ENCODE peak calls at places on chromosomes 6 and 20, in seven cellular contexts. S is uterus; R is left ventricle myocardium inferior; D is right lobe of liver; Z is OCI-LY7; V is CD8-positive, alpha-beta T cell; H is CD4-positive, alpha-beta memory T cell. A is an unnamed sample. For H3K4me1, the result is how much of the 10 kb centered on the place peaks cover.

GRCh38 chr6:159359581-159360264 is 190.5 kb downstream of the FNDC1 start:
- DNase-seq in S (no peak), R (no peak), D (no peak), Z (no peak), V (no peak), H (no peak), A (no peak)

GRCh38 chr20:57609842-57610167 is 10.4 kb downstream of the ZBP1 start:
- DNase-seq in S (no peak), R (no peak), D (no peak), Z (no peak), V (no peak), H (no peak), A (no peak)

GRCh38 chr6:128538763-128539162 is 18.4 kb upstream of the PTPRK start:
- DNase-seq in S (no peak), R (no peak), D (no peak), Z (no peak), V (no peak), H (no peak), A (no peak)

GRCh38 chr6:39702265-39702664 is 22.9 kb downstream of the KIF6 start:
- DNase-seq in S (no peak), R (no peak), D (no peak), Z (no peak), V (no peak), H (no peak), A (no peak)

GRCh38 chr20:31390490-31390889 is at the start of gene DEFB119:
- DNase-seq in S (no peak), R (no peak), D (no peak), Z (no peak), V (no peak), H (no peak), A (no peak)

GRCh38 chr6:127854009-127854408 is 46.8 kb downstream of the THEMIS start:
- DNase-seq in S (no peak), R (no peak), D (no peak), Z (no peak), V (no peak), H (no peak), A (peak)

GRCh38 chr6:143027058-143027457 is 33.6 kb upstream of the AIG1 start:
- DNase-seq in S (peak), R (peak), D (peak), Z (peak), V (peak), H (peak), A (peak)

GRCh38 chr6:107977283-107977682 is 19.3 kb upstream of the SEC63 start:
- DNase-seq in S (no peak), R (no peak), D (no peak), Z (peak), V (no peak), H (no peak), A (peak)

GRCh38 chr20:12528591-12529041 is 480.2 kb upstream of the SPTLC3 start:
- DNase-seq in S (no peak), R (no peak), D (no peak), Z (no peak), V (no peak), H (no peak), A (no peak)

GRCh38 chr6:52536424-52536916 is 40.4 kb downstream of the TRAM2 start:
- DNase-seq in S (no peak), R (no peak), D (no peak), Z (peak), V (no peak), H (no peak), A (no peak)

GRCh38 chr6:84504025-84504424 is 260.4 kb downstream of the TBX18 start:
- DNase-seq in S (no peak), R (no peak), D (no peak), Z (no peak), V (no peak), H (no peak), A (no peak)

GRCh38 chr6:11094411-11094851 is 797 bp downstream of the SMIM13 start:
- DNase-seq in S (peak), R (peak), D (peak), Z (peak), V (peak), H (no peak), A (peak)

GRCh38 chr6:154995241-154996162 is at the start of gene TIAM2:
- DNase-seq in S (no peak), R (peak), D (no peak), Z (no peak), V (no peak), H (no peak), A (peak)

GRCh38 chr6:38133932-38134703 is 314.6 kb downstream of the ZFAND3 start:
- DNase-seq in S (no peak), R (no peak), D (no peak), Z (no peak), V (no peak), H (no peak), A (no peak)

GRCh38 chr6:1778693-1779235 is 169.0 kb downstream of the FOXC1 start:
- DNase-seq in S (no peak), R (no peak), D (no peak), Z (no peak), V (no peak), H (no peak), A (no peak)

GRCh38 chr6:154427425-154427824 is 70.8 kb upstream of the IPCEF1 start:
- DNase-seq in S (no peak), R (no peak), D (no peak), Z (no peak), V (no peak), H (no peak), A (no peak)

GRCh38 chr6:85429346-85429745 is 20.5 kb upstream of the NT5E start:
- DNase-seq in S (no peak), R (no peak), D (no peak), Z (no peak), V (no peak), H (no peak), A (no peak)

GRCh38 chr20:13788167-13788834 is 3.5 kb downstream of the NDUFAF5 start:
- DNase-seq in S (no peak), R (no peak), D (peak), Z (peak), V (peak), H (peak), A (peak)

GRCh38 chr6:129342243-129342642 is 367.7 kb downstream of the ARHGAP18 start:
- DNase-seq in S (no peak), R (no peak), D (no peak), Z (no peak), V (no peak), H (no peak), A (no peak)

GRCh38 chr6:41028618-41029486 is 10.2 kb downstream of the UNC5CL start:
- DNase-seq in S (no peak), R (no peak), D (no peak), Z (no peak), V (no peak), H (no peak), A (no peak)

GRCh38 chr6:122869437-122870024 is 80.5 kb downstream of the SMPDL3A start:
- DNase-seq in S (peak), R (no peak), D (no peak), Z (peak), V (no peak), H (no peak), A (peak)

GRCh38 chr6:92044312-92044711 is 1375.0 kb downstream of the EPHA7 start:
- DNase-seq in S (no peak), R (no peak), D (no peak), Z (no peak), V (no peak), H (no peak), A (no peak)

GRCh38 chr6:159170999-159171712 is 2.0 kb downstream of the FNDC1 start:
- DNase-seq in S (no peak), R (peak), D (no peak), Z (no peak), V (no peak), H (no peak), A (no peak)

GRCh38 chr6:135883045-135883444 is 31.5 kb downstream of the PDE7B start:
- DNase-seq in S (no peak), R (no peak), D (no peak), Z (no peak), V (no peak), H (no peak), A (no peak)

GRCh38 chr6:42434237-42434636 is 17.5 kb downstream of the TRERF1 start:
- DNase-seq in S (no peak), R (no peak), D (no peak), Z (no peak), V (no peak), H (no peak), A (no peak)

GRCh38 chr20:64144144-64144912 is 19.9 kb upstream of the MYT1 start:
- DNase-seq in S (no peak), R (no peak), D (no peak), Z (no peak), V (no peak), H (no peak), A (no peak)

GRCh38 chr6:13593103-13593502 is 18.7 kb downstream of the SIRT5 start:
- DNase-seq in S (no peak), R (no peak), D (no peak), Z (no peak), V (no peak), H (no peak), A (no peak)

GRCh38 chr6:120874422-120874821 is 459.9 kb downstream of the TBC1D32 start:
- DNase-seq in S (no peak), R (no peak), D (no peak), Z (no peak), V (no peak), H (no peak), A (no peak)

GRCh38 chr20:49303211-49303610 is 25.4 kb upstream of the ZNFX1 start:
- DNase-seq in S (no peak), R (no peak), D (no peak), Z (no peak), V (no peak), H (no peak), A (peak)

GRCh38 chr6:110178626-110179405 is 654 bp downstream of the WASF1 start:
- DNase-seq in S (peak), R (peak), D (peak), Z (peak), V (peak), H (peak), A (peak)

GRCh38 chr6:2558861-2559811 is 191.6 kb downstream of the MYLK4 start:
- DNase-seq in S (no peak), R (no peak), D (no peak), Z (no peak), V (no peak), H (no peak), A (peak)

GRCh38 chr6:5672581-5673011 is 334.1 kb downstream of the NRN1 start:
- DNase-seq in S (peak), R (no peak), D (no peak), Z (no peak), V (no peak), H (no peak), A (peak)

GRCh38 chr6:29705389-29706231 is 17.6 kb upstream of the HLA-F start:
- DNase-seq in S (peak), R (no peak), D (no peak), Z (peak), V (no peak), H (no peak), A (no peak)

GRCh38 chr6:138818496-138819194 is 22.8 kb downstream of the ECT2L start:
- DNase-seq in S (no peak), R (no peak), D (no peak), Z (peak), V (no peak), H (no peak), A (no peak)

GRCh38 chr20:37270586-37271420 is 9.2 kb upstream of the GHRH start:
- DNase-seq in S (no peak), R (no peak), D (no peak), Z (no peak), V (no peak), H (no peak), A (no peak)

GRCh38 chr6:131182991-131183425 is 47.7 kb downstream of the AKAP7 start:
- DNase-seq in S (no peak), R (no peak), D (no peak), Z (peak), V (peak), H (peak), A (no peak)

GRCh38 chr6:82555801-82556200 is 192.2 kb downstream of the TPBG start:
- DNase-seq in S (no peak), R (no peak), D (no peak), Z (no peak), V (no peak), H (no peak), A (no peak)

GRCh38 chr6:65708162-65708561 is 1.1 kb upstream of the EYS start:
- DNase-seq in S (no peak), R (no peak), D (no peak), Z (no peak), V (no peak), H (no peak), A (no peak)
- H3K4me1 ChIP-seq in S (under half), R (under half), D (under half), Z (under half), V (under half), H (under half), A (under half)

DNA sequence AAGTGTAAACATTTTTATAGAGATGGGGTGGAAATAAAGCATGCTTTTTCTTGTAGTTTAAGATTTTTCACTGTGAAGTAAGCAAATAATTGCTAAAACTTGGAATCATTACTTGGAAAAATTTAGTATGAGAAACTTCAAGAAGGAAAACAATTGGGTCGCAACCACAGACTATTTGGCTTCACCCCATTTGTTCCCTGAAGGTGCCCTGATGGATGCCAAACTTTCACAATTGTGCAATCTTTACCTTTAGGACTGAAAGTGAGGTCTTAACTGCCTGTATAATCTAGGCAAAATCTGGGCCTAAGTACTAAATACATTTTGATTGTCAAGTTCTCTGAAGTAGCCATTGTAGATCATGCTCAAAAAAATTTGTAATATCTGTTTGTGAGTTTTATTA is 330.1 kb downstream of the HDGFL1 start:
- DNase-seq in S (no peak), R (no peak), D (no peak), Z (no peak), V (no peak), H (no peak), A (no peak)
- H3K27ac ChIP-seq in S (no peak), R (no peak), D (no peak), Z (no peak), V (no peak), H (no peak), A (no peak)

GRCh38 chr20:15297059-15297875 is 959.9 kb upstream of the FLRT3 start:
- DNase-seq in S (no peak), R (no peak), D (no peak), Z (no peak), V (no peak), H (no peak), A (no peak)
- H3K4me3 ChIP-seq in S (no peak), R (no peak), D (no peak), Z (no peak), V (no peak), H (no peak), A (no peak)

DNA sequence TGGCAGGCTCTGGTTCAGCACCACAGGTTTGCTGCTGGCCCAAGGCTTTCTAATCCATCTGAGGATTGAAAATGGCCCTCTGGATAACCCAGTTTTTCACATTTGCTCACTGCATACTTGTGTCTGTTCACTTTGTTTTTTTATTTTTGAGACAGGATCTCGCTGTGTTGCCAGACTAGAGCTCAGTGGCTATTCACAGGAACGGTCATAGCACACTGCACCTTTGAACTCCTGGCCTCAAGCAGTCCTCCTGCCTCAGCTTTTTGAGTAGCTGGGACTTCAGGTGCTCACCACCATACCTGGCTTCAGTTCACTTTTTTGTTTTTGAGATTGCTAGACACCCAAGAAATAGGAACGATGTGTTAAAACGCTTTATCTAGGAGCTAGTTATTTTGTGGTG is 57.9 kb downstream of the ITCH start:
- DNase-seq in S (no peak), R (no peak), D (no peak), Z (no peak), V (no peak), H (no peak), A (no peak)
- H3K4me1 ChIP-seq in S (under half), R (under half), D (under half), Z (under half), V (under half), H (under half), A (under half)

GRCh38 chr6:34742094-34742493 is 15.2 kb upstream of the SNRPC start:
- DNase-seq in S (no peak), R (no peak), D (no peak), Z (no peak), V (no peak), H (no peak), A (no peak)
- H3K27ac ChIP-seq in S (no peak), R (no peak), D (no peak), Z (no peak), V (no peak), H (no peak), A (no peak)

GRCh38 chr6:145112711-145113148 is 622.6 kb downstream of the EPM2A start:
- DNase-seq in S (no peak), R (no peak), D (no peak), Z (no peak), V (no peak), H (no peak), A (no peak)
- H3K4me3 ChIP-seq in S (no peak), R (no peak), D (no peak), Z (no peak), V (no peak), H (no peak), A (no peak)

GRCh38 chr6:321158-321438 is 28.8 kb downstream of the DUSP22 start:
- DNase-seq in S (no peak), R (no peak), D (no peak), Z (no peak), V (no peak), H (no peak), A (no peak)
- H3K4me1 ChIP-seq in S (under half), R (under half), D (under half), Z (half or more), V (under half), H (under half), A (under half)

A was measured in SJCRH30.